ENCODE peak calls at places on chromosome 13, in five cellular contexts. K, E, M, L and F are unnamed samples.

GRCh38 chr13:112792511-112792910 is 102.7 kb downstream of the ATP11A start:
- DNase-seq in K (no peak), E (no peak), M (no peak), L (no peak), F (no peak)

GRCh38 chr13:51583469-51583874 is 790 bp upstream of the WDFY2 start:
- DNase-seq in K (no peak), E (no peak), M (no peak), L (no peak), F (no peak)

GRCh38 chr13:80382576-80382975 is 41.6 kb upstream of the SPRY2 start:
- DNase-seq in K (peak), E (no peak), M (no peak), L (no peak), F (no peak)

GRCh38 chr13:73138276-73138950 is 79.6 kb downstream of the KLF5 start:
- DNase-seq in K (peak), E (peak), M (no peak), L (no peak), F (peak)

GRCh38 chr13:28641600-28641926 is 17.4 kb upstream of the POMP start:
- DNase-seq in K (no peak), E (no peak), M (peak), L (no peak), F (no peak)

GRCh38 chr13:74015137-74015536 is 119.1 kb downstream of the KLF12 start:
- DNase-seq in K (no peak), E (peak), M (no peak), L (no peak), F (no peak)

GRCh38 chr13:114011226-114011625 is 37.4 kb upstream of the C13orf46 start:
- DNase-seq in K (no peak), E (no peak), M (no peak), L (no peak), F (no peak)

GRCh38 chr13:97212540-97213146 is 9.5 kb upstream of the MBNL2 start:
- DNase-seq in K (no peak), E (peak), M (no peak), L (no peak), F (peak)

GRCh38 chr13:113046066-113046882 is 59.3 kb upstream of the F7 start:
- DNase-seq in K (no peak), E (no peak), M (no peak), L (no peak), F (no peak)

GRCh38 chr13:99988469-99989375 is 7.1 kb downstream of the ZIC2 start:
- DNase-seq in K (no peak), E (no peak), M (no peak), L (no peak), F (no peak)

GRCh38 chr13:97205971-97206370 is 16.2 kb upstream of the MBNL2 start:
- DNase-seq in K (no peak), E (peak), M (no peak), L (no peak), F (peak)

GRCh38 chr13:21242236-21242635 is 65.8 kb downstream of the MRPL57 start:
- DNase-seq in K (no peak), E (no peak), M (peak), L (no peak), F (no peak)

GRCh38 chr13:97567510-97568243 is 133.7 kb downstream of the RAP2A start:
- DNase-seq in K (no peak), E (peak), M (peak), L (no peak), F (peak)

GRCh38 chr13:85603735-85604134 is 195.5 kb downstream of the SLITRK6 start:
- DNase-seq in K (no peak), E (no peak), M (no peak), L (no peak), F (no peak)

GRCh38 chr13:99870541-99870940 is 101.0 kb downstream of the ZIC5 start:
- DNase-seq in K (peak), E (no peak), M (no peak), L (no peak), F (no peak)

GRCh38 chr13:33186851-33187250 is 98.7 kb downstream of the STARD13 start:
- DNase-seq in K (no peak), E (peak), M (no peak), L (no peak), F (peak)

GRCh38 chr13:93172109-93172508 is 54.5 kb upstream of the GPC6 start:
- DNase-seq in K (no peak), E (peak), M (no peak), L (no peak), F (peak)

GRCh38 chr13:39956036-39956435 is 300.6 kb downstream of the COG6 start:
- DNase-seq in K (no peak), E (no peak), M (no peak), L (no peak), F (no peak)

GRCh38 chr13:43861863-43862262 is 17.7 kb downstream of the CCDC122 start:
- DNase-seq in K (no peak), E (no peak), M (no peak), L (no peak), F (peak)

GRCh38 chr13:98900442-98900841 is 77.4 kb downstream of the DOCK9 start:
- DNase-seq in K (no peak), E (peak), M (no peak), L (no peak), F (peak)

GRCh38 chr13:47798906-47799305 is 202.2 kb downstream of the SUCLA2 start:
- DNase-seq in K (no peak), E (peak), M (no peak), L (no peak), F (peak)

GRCh38 chr13:57704031-57704430 is 72.5 kb downstream of the PCDH17 start:
- DNase-seq in K (no peak), E (no peak), M (no peak), L (no peak), F (no peak)